ENCODE peak calls at places on chromosome 15, in four cellular contexts. Y, N, D and O are unnamed samples.

GRCh38 chr15:40493089-40493840 is 22.5 kb downstream of the CHST14 start:
- DNase-seq in Y (no peak), N (no peak), D (no peak), O (no peak)

GRCh38 chr15:99176757-99177156 is 71.9 kb downstream of the SYNM start:
- DNase-seq in Y (no peak), N (peak; percentile 53), D (no peak), O (no peak)

GRCh38 chr15:92811514-92811913 is 88.6 kb upstream of the CHD2 start:
- DNase-seq in Y (peak; percentile 66), N (no peak), D (peak; percentile 68), O (no peak)

GRCh38 chr15:38598749-38599148 is 34.1 kb upstream of the RASGRP1 start:
- DNase-seq in Y (no peak), N (no peak), D (no peak), O (no peak)

GRCh38 chr15:39172380-39173281 is 408.2 kb upstream of the THBS1 start:
- DNase-seq in Y (no peak), N (no peak), D (peak; percentile 67), O (no peak)

GRCh38 chr15:92614791-92615785 is 40.5 kb downstream of the FAM174B start:
- DNase-seq in Y (no peak), N (no peak), D (no peak), O (no peak)

GRCh38 chr15:90336705-90337141 is 15.4 kb upstream of the ZNF774 start:
- DNase-seq in Y (no peak), N (no peak), D (no peak), O (no peak)

GRCh38 chr15:72155021-72155621 is 36.9 kb downstream of the SENP8 start:
- DNase-seq in Y (no peak), N (peak; percentile 45), D (no peak), O (no peak)

GRCh38 chr15:69118089-69118488 is 42.3 kb upstream of the GLCE start:
- DNase-seq in Y (no peak), N (no peak), D (no peak), O (no peak)

GRCh38 chr15:85164841-85165466 is 183.3 kb downstream of the PDE8A start:
- DNase-seq in Y (no peak), N (no peak), D (no peak), O (no peak)

GRCh38 chr15:88454867-88455810 is 12.0 kb downstream of the MRPL46 start:
- DNase-seq in Y (peak; percentile 64), N (peak; percentile 79), D (peak; percentile 48), O (peak; percentile 71)

GRCh38 chr15:98823012-98823458 is 174.7 kb downstream of the IGF1R start:
- DNase-seq in Y (no peak), N (no peak), D (no peak), O (peak; percentile 20)

GRCh38 chr15:77508541-77509505 is 88.1 kb downstream of the HMG20A start:
- DNase-seq in Y (no peak), N (no peak), D (no peak), O (no peak)

GRCh38 chr15:67109141-67110034 is 44.0 kb downstream of the SMAD3 start:
- DNase-seq in Y (no peak), N (no peak), D (peak; percentile 61), O (no peak)

GRCh38 chr15:62545392-62546227 is 380.5 kb upstream of the C2CD4B start:
- DNase-seq in Y (no peak), N (no peak), D (no peak), O (no peak)

DNA sequence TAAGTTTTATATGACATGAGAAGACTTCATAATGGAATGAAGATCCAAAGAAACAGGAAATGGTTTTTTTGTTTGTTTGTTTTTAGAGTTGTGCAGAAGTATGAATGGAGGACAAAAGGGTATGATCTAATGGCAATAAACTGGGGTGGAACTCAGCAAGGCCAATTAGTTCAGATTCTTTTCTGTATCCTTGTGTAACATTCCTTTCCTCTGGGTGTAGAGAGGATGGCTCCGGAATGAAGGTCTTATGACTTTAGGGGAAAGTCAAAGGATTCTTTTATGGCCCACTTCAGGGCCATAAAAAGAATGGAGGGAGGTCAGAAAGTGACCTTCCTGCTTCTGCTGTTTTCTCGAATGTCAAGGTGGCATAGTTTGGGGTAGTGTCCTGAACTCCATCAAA is 152.6 kb downstream of the DPH6 start:
- DNase-seq in Y (no peak), N (no peak), D (no peak), O (no peak)
- TF ChIP-seq FOXJ3 in Y (no peak), N (no peak), D (no peak), O (no peak)

GRCh38 chr15:43187544-43188155 is 2.4 kb downstream of the CCNDBP1 start:
- DNase-seq in Y (peak; percentile 63), N (peak; percentile 51), D (peak; percentile 53), O (no peak)
- TF ChIP-seq FOXJ3 in Y (no peak), N (no peak), D (no peak), O (no peak)

GRCh38 chr15:59140422-59141226 is 35.7 kb downstream of the CCNB2 start:
- DNase-seq in Y (no peak), N (no peak), D (no peak), O (no peak)
- TF ChIP-seq FOXJ3 in Y (no peak), N (no peak), D (no peak), O (no peak)

DNA sequence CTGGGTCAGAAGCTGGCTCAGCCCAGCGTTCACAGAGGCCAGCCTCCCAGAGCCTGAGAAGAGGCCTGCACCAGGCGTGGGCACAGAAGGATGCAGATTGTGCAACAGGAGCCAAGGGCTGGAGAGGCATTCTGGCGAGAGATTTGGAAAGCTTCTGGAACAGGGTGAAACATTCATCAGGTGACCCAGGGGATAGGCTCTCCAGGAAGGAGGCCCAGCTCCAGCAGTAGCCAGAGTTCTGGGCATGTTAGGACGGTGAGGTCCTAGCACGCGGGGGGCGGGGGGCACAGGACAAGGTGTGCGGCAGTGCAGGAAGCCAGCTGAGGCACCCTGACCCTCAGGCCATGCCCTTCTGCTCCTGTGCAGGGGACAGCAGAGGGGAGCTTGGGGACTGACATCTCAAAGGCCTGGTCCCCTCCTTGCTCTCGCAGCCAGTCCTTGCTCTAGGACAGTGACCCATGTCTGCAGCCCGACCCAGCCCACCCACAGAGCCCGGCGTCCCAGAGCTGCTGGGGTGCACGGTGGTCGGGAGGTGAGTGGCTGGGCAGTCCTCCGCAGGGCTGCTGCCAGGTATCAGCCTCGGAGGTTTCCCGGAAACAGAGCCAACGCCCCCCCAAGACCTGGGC is 111.7 kb upstream of the KLF13 start:
- DNase-seq in Y (no peak), N (no peak), D (no peak), O (no peak)
- TF ChIP-seq FOXJ3 in Y (no peak), N (no peak), D (peak; percentile 41), O (no peak)

GRCh38 chr15:41928637-41929620 is 35.1 kb upstream of the SPTBN5 start:
- DNase-seq in Y (no peak), N (peak; percentile 60), D (no peak), O (no peak)
- TF ChIP-seq FOXJ3 in Y (no peak), N (no peak), D (no peak), O (no peak)

GRCh38 chr15:37136666-37137065 is 36.3 kb upstream of the MEIS2 start:
- DNase-seq in Y (no peak), N (no peak), D (no peak), O (no peak)

GRCh38 chr15:37134244-37134643 is 33.9 kb upstream of the MEIS2 start:
- DNase-seq in Y (no peak), N (no peak), D (no peak), O (no peak)

GRCh38 chr15:37134699-37135131 is 34.4 kb upstream of the MEIS2 start:
- DNase-seq in Y (peak; percentile 50), N (no peak), D (peak; percentile 34), O (no peak)

GRCh38 chr15:37133619-37134018 is 33.3 kb upstream of the MEIS2 start:
- DNase-seq in Y (no peak), N (no peak), D (no peak), O (no peak)

DNA sequence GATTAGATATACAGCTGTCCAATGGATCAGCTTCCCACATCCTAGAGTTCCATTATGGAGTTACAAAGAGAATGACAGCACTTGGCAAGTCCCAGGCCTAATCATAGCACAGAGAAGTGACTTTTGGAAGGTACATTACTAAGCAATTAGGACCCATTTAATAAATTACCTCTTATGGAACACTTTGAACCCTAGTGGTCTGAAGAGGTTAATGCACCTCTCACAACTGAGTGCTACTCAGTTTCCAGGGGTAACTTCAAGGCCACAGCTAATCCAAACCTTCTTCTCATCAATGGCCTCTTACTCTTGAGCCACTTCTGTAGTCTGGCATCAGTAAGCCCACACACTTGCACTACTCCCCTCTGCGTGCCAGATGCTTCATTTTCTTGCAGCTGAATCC is 34.9 kb upstream of the MEIS2 start:
- DNase-seq in Y (peak; percentile 30), N (no peak), D (no peak), O (no peak)
- TF ChIP-seq FOXJ3 in Y (no peak), N (no peak), D (no peak), O (no peak)